ENCODE peak calls at places on chromosome 2, in eight cellular contexts. Y, O, Z, M, B, A, P and J are unnamed samples.

GRCh38 chr2:121075641-121076500 is 209.1 kb downstream of the TFCP2L1 start:
- DNase-seq in O (no peak), M (no peak), A (no peak), P (no peak), Y (no peak), Z (no peak), B (no peak), J (no peak)

GRCh38 chr2:121388371-121388770 is 103.4 kb upstream of the TFCP2L1 start:
- DNase-seq in Y (no peak), P (no peak), Z (no peak), M (no peak), O (no peak), B (no peak), A (no peak), J (no peak)

GRCh38 chr2:73112913-73113633 is at the start of gene RAB11FIP5:
- DNase-seq in O (peak; percentile 75), Z (peak; percentile 81), A (peak; percentile 86), B (peak; percentile 90), P (peak; percentile 74), M (peak; percentile 83), Y (peak; percentile 75), J (peak; percentile 85)

GRCh38 chr2:111053825-111054490 is 66.8 kb upstream of the BCL2L11 start:
- DNase-seq in A (no peak), Z (no peak), O (no peak), Y (no peak), B (no peak), P (no peak), M (no peak), J (no peak)

GRCh38 chr2:8564475-8564874 is 117.4 kb upstream of the ID2 start:
- DNase-seq in O (peak; percentile 22), B (no peak), Z (peak; percentile 21), P (no peak), M (no peak), A (no peak), Y (no peak), J (no peak)

GRCh38 chr2:42337846-42338566 is 23.0 kb downstream of the COX7A2L start:
- DNase-seq in A (no peak), M (no peak), B (no peak), Z (no peak), Y (no peak), O (no peak), P (no peak), J (no peak)

GRCh38 chr2:237494066-237494465 is 7.0 kb downstream of the MLPH start:
- DNase-seq in O (no peak), Z (peak; percentile 51), B (peak; percentile 46), P (no peak), Y (no peak), A (no peak), M (no peak), J (no peak)

GRCh38 chr2:202883987-202884675 is 12.6 kb upstream of the ICA1L start:
- DNase-seq in Z (no peak), B (no peak), Y (no peak), A (no peak), O (no peak), P (no peak), M (no peak), J (peak; percentile 65)

GRCh38 chr2:85721641-85722040 is 27.5 kb downstream of the GNLY start:
- DNase-seq in O (no peak), M (no peak), Z (peak; percentile 46), A (no peak), P (no peak), Y (no peak), B (no peak), J (no peak)

GRCh38 chr2:234467289-234467688 is 29.6 kb downstream of the ARL4C start:
- DNase-seq in B (no peak), A (no peak), M (no peak), Y (no peak), Z (no peak), O (no peak), P (no peak), J (peak; percentile 84)

GRCh38 chr2:172095146-172095904 is 7.4 kb downstream of the DLX2 start:
- DNase-seq in O (peak; percentile 89), M (peak; percentile 79), Z (no peak), P (no peak), A (no peak), B (no peak), Y (peak; percentile 81), J (peak; percentile 62)

GRCh38 chr2:172097557-172098131 is 5.1 kb downstream of the DLX2 start:
- DNase-seq in P (no peak), A (no peak), M (peak; percentile 26), B (no peak), Z (no peak), Y (no peak), O (no peak), J (no peak)

GRCh38 chr2:172096661-172097547 is 5.8 kb downstream of the DLX2 start:
- DNase-seq in B (no peak), P (no peak), Y (peak; percentile 83), O (peak; percentile 83), Z (no peak), A (no peak), M (peak; percentile 41), J (peak; percentile 57)

GRCh38 chr2:172094319-172095145 is 8.2 kb downstream of the DLX2 start:
- DNase-seq in O (peak; percentile 61), P (no peak), M (peak; percentile 63), B (no peak), Y (no peak), A (no peak), Z (no peak), J (no peak)

GRCh38 chr2:172095905-172096660 is 6.6 kb downstream of the DLX2 start:
- DNase-seq in O (no peak), Y (no peak), P (no peak), M (peak; percentile 47), A (no peak), Z (no peak), B (no peak), J (no peak)
- TF ChIP-seq CTCF in O (peak; percentile 49), Y (peak; percentile 50), P (no peak), M (peak; percentile 25), A (no peak), Z (no peak), B (no peak), J (peak; percentile 19)

DNA sequence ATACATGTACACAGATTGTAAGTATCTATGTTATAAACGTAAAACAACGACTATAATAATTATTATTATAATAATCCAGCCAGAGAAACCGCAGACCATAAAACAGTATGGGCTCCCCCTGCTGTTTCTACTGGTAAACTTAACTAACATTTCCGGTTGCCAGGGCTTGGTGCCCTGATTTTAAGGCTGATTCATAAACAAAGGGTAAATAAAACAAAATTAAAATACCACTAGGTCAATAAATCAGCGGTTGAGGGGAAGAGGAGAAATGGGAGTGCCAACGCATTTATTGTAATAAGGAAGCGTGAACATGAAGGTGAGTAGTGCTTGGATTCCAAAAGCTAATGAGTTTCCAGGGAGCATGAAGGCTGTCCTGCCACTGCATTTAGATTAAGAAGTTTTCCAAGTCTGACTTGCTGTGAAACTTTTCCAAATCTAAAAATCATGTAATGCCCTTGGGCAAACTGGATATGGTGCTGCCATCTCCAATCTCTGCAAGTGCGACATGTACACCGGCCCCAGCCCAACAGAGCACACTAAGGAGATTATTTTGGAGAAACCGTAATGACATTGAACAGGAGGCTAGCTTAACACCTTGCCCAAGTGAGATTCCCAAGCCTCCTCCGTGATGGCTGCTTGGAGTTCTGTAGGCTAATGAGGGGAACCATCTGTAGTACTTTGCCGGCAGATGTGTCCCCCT is 50.7 kb upstream of the HNRNPA3 start:
- DNase-seq in B (no peak), M (no peak), Y (peak; percentile 48), A (no peak), Z (no peak), O (no peak), P (no peak), J (peak; percentile 54)
- TF ChIP-seq CTCF in B (peak; percentile 68), M (peak; percentile 33), Y (peak; percentile 71), A (peak; percentile 24), Z (no peak), O (peak; percentile 86), P (peak; percentile 57), J (peak; percentile 60)

DNA sequence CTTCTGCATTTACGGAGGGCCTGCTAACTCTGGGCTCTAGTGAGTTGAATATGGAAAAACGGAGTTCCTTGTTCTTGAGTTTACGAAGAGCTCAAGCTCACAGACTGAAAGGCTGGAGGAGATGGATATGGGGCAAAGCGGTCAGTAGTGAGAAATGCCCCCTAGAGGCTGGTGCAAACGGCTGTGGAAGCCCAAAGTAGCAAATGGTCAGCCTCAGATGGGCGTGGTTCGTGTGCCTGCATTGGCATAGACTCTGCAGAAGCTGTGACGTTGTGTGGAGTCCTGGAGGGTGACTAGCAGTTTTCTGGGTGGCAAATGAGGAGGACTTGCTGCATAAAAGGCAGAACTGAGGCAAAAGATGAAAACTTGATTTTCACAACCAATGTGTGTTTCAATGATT is 93.6 kb upstream of the TWIST2 start:
- DNase-seq in B (no peak), O (no peak), P (no peak), Z (no peak), A (no peak), Y (no peak), M (no peak), J (peak; percentile 15)
- TF ChIP-seq CTCF in B (no peak), O (no peak), P (no peak), Z (no peak), A (no peak), Y (no peak), M (no peak), J (peak; percentile 31)

GRCh38 chr2:216281881-216282280 is 90.4 kb downstream of the MARCHF4 start:
- DNase-seq in M (no peak), Y (no peak), B (no peak), P (no peak), O (no peak), Z (no peak), A (no peak), J (no peak)

GRCh38 chr2:216284708-216285107 is 87.6 kb downstream of the MARCHF4 start:
- DNase-seq in M (no peak), A (no peak), Z (no peak), O (no peak), B (no peak), Y (no peak), P (no peak), J (no peak)

GRCh38 chr2:216285641-216286156 is 86.6 kb downstream of the MARCHF4 start:
- DNase-seq in Y (no peak), A (no peak), P (peak; percentile 18), B (no peak), M (no peak), Z (no peak), O (no peak), J (no peak)

GRCh38 chr2:216281316-216281715 is 91.0 kb downstream of the MARCHF4 start:
- DNase-seq in P (no peak), Y (no peak), O (no peak), A (no peak), M (no peak), Z (no peak), B (no peak), J (no peak)

DNA sequence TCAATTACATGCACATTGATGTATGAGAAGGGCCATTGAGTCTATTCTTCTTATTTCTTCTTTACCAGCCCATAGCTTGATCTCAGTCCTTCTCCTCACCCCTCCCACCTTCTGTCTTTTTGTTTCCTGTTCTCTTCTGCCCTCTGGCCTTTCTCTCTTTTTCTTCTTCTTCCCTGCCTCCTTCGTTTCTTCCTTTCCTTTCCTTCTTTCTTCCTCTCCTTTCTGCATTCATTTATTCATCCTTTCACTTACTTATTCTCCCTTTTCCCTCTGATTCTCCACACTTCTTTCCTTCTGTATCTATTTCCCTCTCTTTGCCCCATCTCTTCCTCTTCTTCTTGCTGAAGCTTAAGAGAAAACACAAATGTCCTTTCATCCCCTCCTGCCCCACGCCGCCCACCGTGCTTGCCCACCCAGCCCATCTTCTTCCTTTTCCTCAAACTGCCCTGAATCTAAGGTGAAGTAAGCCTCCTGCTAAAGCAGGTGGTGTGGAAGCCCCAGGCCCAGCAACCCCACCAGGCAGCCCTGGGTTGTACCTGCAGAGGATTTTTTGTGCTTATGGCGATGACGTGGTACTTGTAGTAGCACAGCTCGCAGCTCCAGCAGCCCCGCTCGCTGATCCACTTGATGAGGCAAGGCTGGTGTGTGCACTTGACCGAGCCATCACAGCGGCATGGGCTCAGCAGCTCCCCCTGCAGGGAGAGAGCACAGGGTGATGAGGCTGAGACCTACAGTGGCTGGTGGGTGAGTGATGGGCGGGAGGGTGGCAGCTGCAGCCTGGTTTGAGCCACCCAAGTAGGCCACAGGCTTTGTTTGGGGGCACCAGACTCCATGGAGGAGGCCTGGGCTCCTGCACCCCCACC is 89.0 kb downstream of the MARCHF4 start:
- DNase-seq in Z (no peak), O (no peak), P (peak; percentile 69), B (no peak), M (peak; percentile 66), A (no peak), Y (no peak), J (peak; percentile 9)
- TF ChIP-seq CTCF in Z (no peak), O (peak; percentile 17), P (peak; percentile 47), B (peak; percentile 9), M (peak; percentile 50), A (no peak), Y (no peak), J (peak; percentile 33)